ENCODE peak calls at places on chromosomes 4 and X, in five cellular contexts. Q is cardiac muscle cell, U is Panc1, X is A673, C is SJCRH30. M is an unnamed sample. For H3K4me1, the result is how much of the 10 kb centered on the place peaks cover.

GRCh38 chrX:10450229-10450958 is 170.0 kb downstream of the MID1 start:
- DNase-seq in U (no peak), C (no peak), X (peak), Q (peak), M (no peak)

GRCh38 chrX:13048265-13048664 is 3.8 kb upstream of the FAM9C start:
- DNase-seq in C (peak), X (no peak), Q (no peak), U (no peak), M (no peak)

GRCh38 chr4:2923141-2923551 is 40.1 kb downstream of the NOP14 start:
- DNase-seq in U (no peak), X (no peak), Q (peak), C (no peak), M (no peak)

GRCh38 chrX:54271661-54272060 is 86.2 kb downstream of the WNK3 start:
- DNase-seq in C (no peak), U (no peak), X (no peak), Q (no peak), M (no peak)

GRCh38 chrX:133588827-133589226 is 173.5 kb upstream of the GPC4 start:
- DNase-seq in C (no peak), X (no peak), U (no peak), Q (no peak), M (no peak)

GRCh38 chrX:71828086-71828485 is 64.9 kb downstream of the CXorf49B start:
- DNase-seq in Q (no peak), U (no peak), X (no peak), C (no peak), M (no peak)

GRCh38 chrX:155956099-155956498 is 41.4 kb upstream of the IL9R start:
- DNase-seq in U (no peak), X (no peak), C (no peak), Q (no peak), M (no peak)

GRCh38 chrX:50609796-50610195 is 139.2 kb upstream of the DGKK start:
- DNase-seq in X (peak), U (no peak), C (no peak), Q (no peak), M (no peak)

GRCh38 chr4:82621212-82621611 is 59.4 kb upstream of the TMEM150C start:
- DNase-seq in Q (no peak), X (no peak), U (no peak), C (no peak), M (no peak)

GRCh38 chrX:50697691-50698090 is 116.3 kb downstream of the SHROOM4 start:
- DNase-seq in U (no peak), Q (peak), C (peak), X (peak), M (no peak)

GRCh38 chrX:30023451-30023850 is 191.9 kb upstream of the MAGEB2 start:
- DNase-seq in U (no peak), C (no peak), Q (no peak), X (peak), M (no peak)

GRCh38 chr4:3666263-3666662 is 99.9 kb upstream of the ADRA2C start:
- DNase-seq in Q (no peak), U (no peak), C (no peak), X (no peak), M (no peak)

GRCh38 chr4:158625544-158625943 is 46.1 kb downstream of the C4orf46 start:
- DNase-seq in U (no peak), X (no peak), Q (no peak), C (no peak), M (no peak)

GRCh38 chr4:184706453-184706852 is 27.4 kb downstream of the CENPU start:
- DNase-seq in X (no peak), Q (no peak), C (no peak), U (no peak), M (no peak)

GRCh38 chr4:141447761-141448160 is 188.6 kb upstream of the IL15 start:
- DNase-seq in X (no peak), C (peak), U (no peak), Q (no peak), M (no peak)

GRCh38 chrX:9340619-9341304 is 124.1 kb upstream of the TBL1X start:
- DNase-seq in X (peak), Q (peak), C (peak), U (no peak), M (no peak)

GRCh38 chrX:1385251-1385794 is 6.6 kb downstream of the SLC25A6 start:
- DNase-seq in U (no peak), X (no peak), C (no peak), Q (no peak), M (no peak)

GRCh38 chr4:25813705-25814104 is 49.1 kb downstream of the SEL1L3 start:
- DNase-seq in Q (peak), C (peak), U (no peak), X (no peak), M (no peak)
- H3K4me1 ChIP-seq in Q (under half), C (under half), U (under half), X (under half), M (under half)

GRCh38 chr4:30727409-30727808 is 7.2 kb downstream of the PCDH7 start:
- DNase-seq in C (no peak), X (no peak), Q (no peak), U (no peak), M (no peak)

GRCh38 chr4:30722916-30723270 is 2.7 kb downstream of the PCDH7 start:
- DNase-seq in C (peak), U (no peak), X (peak), Q (no peak), M (no peak)

GRCh38 chr4:30724217-30724616 is 4.0 kb downstream of the PCDH7 start:
- DNase-seq in X (peak), C (peak), Q (no peak), U (no peak), M (no peak)

GRCh38 chr4:30726090-30726668 is 6.0 kb downstream of the PCDH7 start:
- DNase-seq in C (no peak), Q (no peak), U (no peak), X (peak), M (no peak)

GRCh38 chr4:30725562-30725961 is 5.4 kb downstream of the PCDH7 start:
- DNase-seq in Q (no peak), U (no peak), C (no peak), X (peak), M (no peak)
- H3K4me3 ChIP-seq in Q (peak), U (peak), C (peak), X (peak), M (no peak)

DNA sequence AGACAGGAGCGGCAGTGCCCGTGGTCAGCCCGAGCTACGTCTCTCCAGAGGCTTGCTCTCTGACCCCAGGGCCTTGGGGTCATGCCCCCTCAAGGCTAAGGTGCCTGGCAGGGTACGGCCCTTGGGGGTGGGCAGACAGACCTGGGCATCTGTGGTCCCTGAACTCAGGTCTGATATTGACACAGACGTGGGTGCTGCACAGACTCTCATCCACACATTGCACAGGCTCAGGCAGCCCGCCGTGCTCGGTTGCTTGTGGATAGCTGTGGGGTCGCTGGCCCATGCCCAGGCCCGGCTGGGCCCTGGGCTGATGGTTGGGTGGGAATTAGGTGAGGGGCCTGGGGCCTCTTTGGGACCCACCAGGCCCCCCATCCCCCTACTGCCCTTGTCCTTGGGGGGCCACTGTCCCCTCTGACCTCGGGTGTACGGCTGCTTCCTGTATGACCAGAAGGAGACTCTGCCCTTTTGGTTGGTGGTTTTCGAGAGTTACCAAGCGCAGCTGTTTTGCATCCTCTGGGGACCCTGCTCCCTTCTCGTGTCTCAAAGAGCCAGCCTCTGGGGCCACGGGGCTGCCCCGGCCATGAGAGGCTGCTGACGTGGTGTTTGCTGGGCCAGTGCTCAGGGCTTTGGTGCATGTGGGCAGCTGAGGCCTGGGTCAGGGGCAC is 10.1 kb downstream of the FGFRL1 start:
- DNase-seq in Q (no peak), X (no peak), C (peak), U (no peak), M (no peak)
- H3K4me1 ChIP-seq in Q (under half), X (under half), C (under half), U (under half), M (under half)

GRCh38 chrX:46757052-46757451 is 1.9 kb downstream of the SLC9A7 start:
- DNase-seq in Q (no peak), U (no peak), X (no peak), C (no peak), M (no peak)

GRCh38 chrX:46755656-46756055 is 3.3 kb downstream of the SLC9A7 start:
- DNase-seq in U (no peak), C (no peak), X (no peak), Q (peak), M (no peak)

GRCh38 chrX:46757593-46757992 is 1.3 kb downstream of the SLC9A7 start:
- DNase-seq in C (no peak), Q (peak), U (no peak), X (no peak), M (no peak)

GRCh38 chrX:46750829-46751228 is 8.1 kb downstream of the SLC9A7 start:
- DNase-seq in U (no peak), C (no peak), X (no peak), Q (no peak), M (no peak)

DNA sequence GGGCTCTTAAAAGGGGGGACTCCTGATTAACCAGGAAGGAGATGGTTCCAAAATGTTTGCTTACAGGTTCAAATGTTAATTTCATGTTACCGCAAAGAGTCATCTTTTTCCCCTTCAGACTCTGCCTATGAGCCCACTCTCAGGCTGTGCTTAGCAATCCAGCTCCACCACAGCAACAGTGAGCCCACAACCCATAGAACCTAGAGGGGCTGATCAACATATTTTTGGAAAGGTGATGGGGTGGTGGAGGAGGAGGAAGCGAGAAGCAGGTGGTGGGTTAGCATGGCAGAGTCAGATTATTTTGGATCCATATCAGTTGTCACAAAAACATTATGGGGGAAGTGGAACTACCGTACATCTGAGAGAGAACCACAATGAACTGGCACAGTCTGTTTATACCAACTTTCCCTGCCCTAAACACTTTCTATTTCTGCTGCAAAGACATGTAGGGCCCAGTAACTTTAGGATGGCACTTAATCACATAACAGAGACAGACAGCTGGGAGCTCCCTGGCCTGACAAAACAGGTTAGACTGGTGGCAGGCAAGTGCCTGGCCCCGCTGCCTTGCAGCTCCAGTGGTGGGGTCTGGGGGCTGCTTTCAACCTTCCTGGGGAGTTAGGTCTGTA is 4.4 kb downstream of the SLC9A7 start:
- DNase-seq in Q (no peak), C (no peak), U (no peak), X (no peak), M (no peak)
- H3K4me3 ChIP-seq in Q (no peak), C (no peak), U (no peak), X (no peak), M (no peak)

M was measured in iPS DF 6.9.